ENCODE peak calls at places on chromosome 9, in four cellular contexts. Q, P, V and B are unnamed samples. For H3K4me1, the result is how much of the 10 kb centered on the place peaks cover.

GRCh38 chr9:121684381-121685145 is 33.1 kb downstream of the DAB2IP start:
- DNase-seq in Q (peak), P (peak), V (peak), B (peak)

GRCh38 chr9:36813149-36813548 is 220.9 kb downstream of the PAX5 start:
- DNase-seq in Q (no peak), P (no peak), V (no peak), B (no peak)

GRCh38 chr9:38026021-38026809 is 42.8 kb downstream of the SHB start:
- DNase-seq in Q (peak), P (peak), V (no peak), B (peak)

GRCh38 chr9:116234091-116234490 is 80.5 kb downstream of the PAPPA start:
- DNase-seq in Q (peak), P (peak), V (no peak), B (no peak)

GRCh38 chr9:90308746-90309145 is 333.9 kb downstream of the DIRAS2 start:
- DNase-seq in Q (no peak), P (no peak), V (no peak), B (no peak)

GRCh38 chr9:33480094-33480493 is 6.4 kb upstream of the NOL6 start:
- DNase-seq in Q (no peak), P (no peak), V (no peak), B (no peak)

GRCh38 chr9:122498883-122499288 is 11.7 kb upstream of the OR1J2 start:
- DNase-seq in Q (peak), P (peak), V (no peak), B (peak)

GRCh38 chr9:135310134-135310533 is 169.4 kb upstream of the PPP1R26 start:
- DNase-seq in Q (peak), P (no peak), V (no peak), B (no peak)

GRCh38 chr9:120473626-120474025 is 106.3 kb downstream of the CDK5RAP2 start:
- DNase-seq in Q (no peak), P (no peak), V (no peak), B (no peak)

GRCh38 chr9:18485691-18486090 is 11.7 kb downstream of the ADAMTSL1 start:
- DNase-seq in Q (no peak), P (no peak), V (no peak), B (no peak)

GRCh38 chr9:34588671-34589370 is 703 bp downstream of the CNTFR start:
- DNase-seq in Q (no peak), P (no peak), V (no peak), B (peak)

GRCh38 chr9:69131682-69132081 is 42.4 kb upstream of the TJP2 start:
- DNase-seq in Q (no peak), P (peak), V (no peak), B (no peak)

GRCh38 chr9:129863059-129863690 is 27.9 kb downstream of the USP20 start:
- DNase-seq in Q (no peak), P (no peak), V (peak), B (no peak)

GRCh38 chr9:19379697-19380046 is 364 bp downstream of the RPS6 start:
- DNase-seq in Q (no peak), P (no peak), V (peak), B (peak)

GRCh38 chr9:136467766-136468165 is 15.1 kb downstream of the SEC16A start:
- DNase-seq in Q (no peak), P (no peak), V (no peak), B (no peak)

GRCh38 chr9:136463578-136463977 is 19.3 kb downstream of the SEC16A start:
- DNase-seq in Q (no peak), P (no peak), V (no peak), B (no peak)

GRCh38 chr9:136466155-136466541 is 16.7 kb downstream of the SEC16A start:
- DNase-seq in Q (no peak), P (no peak), V (no peak), B (no peak)

GRCh38 chr9:136464241-136464640 is 18.6 kb downstream of the SEC16A start:
- DNase-seq in Q (no peak), P (no peak), V (no peak), B (no peak)

DNA sequence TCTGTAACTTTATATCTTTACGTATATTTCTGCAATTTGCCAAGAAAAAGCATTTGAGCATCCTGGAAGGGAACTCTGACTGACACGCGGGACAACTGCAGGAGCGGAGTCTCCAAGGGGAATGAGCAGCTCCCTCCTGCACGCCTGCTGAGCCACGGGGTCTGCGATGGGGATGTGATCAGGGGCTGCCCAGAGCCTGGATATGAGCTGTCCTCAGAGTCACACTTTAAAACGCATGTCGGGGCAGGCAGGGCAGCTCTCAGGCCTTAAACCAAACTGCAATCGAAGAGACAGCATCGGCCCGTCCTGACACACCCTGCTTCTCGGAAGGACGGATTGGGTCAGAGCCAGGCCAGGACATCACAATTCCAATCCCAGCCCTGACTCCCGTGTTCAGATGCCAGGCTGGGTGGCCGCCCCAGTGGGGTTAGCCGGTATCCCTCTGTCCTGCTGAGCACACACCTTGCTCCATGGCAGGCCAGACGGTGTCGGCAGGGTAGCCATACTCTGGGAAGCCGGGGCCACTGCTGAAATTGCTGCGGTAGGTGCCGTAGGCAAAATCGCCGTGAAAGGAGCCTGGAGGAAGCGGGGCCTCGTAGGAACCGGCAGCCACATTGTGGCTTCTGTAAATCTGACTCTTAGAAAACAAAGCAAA is 17.2 kb downstream of the SEC16A start:
- DNase-seq in Q (no peak), P (no peak), V (no peak), B (no peak)
- H3K4me3 ChIP-seq in Q (no peak), P (no peak), V (no peak), B (no peak)

GRCh38 chr9:88272986-88273385 is 115.3 kb upstream of the SPIN1 start:
- DNase-seq in Q (peak), P (peak), V (no peak), B (peak)
- H3K4me1 ChIP-seq in Q (under half), P (under half), V (under half), B (under half)

GRCh38 chr9:582775-583174 is 258.7 kb upstream of the DMRT1 start:
- DNase-seq in Q (no peak), P (no peak), V (no peak), B (no peak)
- H3K27ac ChIP-seq in Q (no peak), P (no peak), V (no peak), B (no peak)

GRCh38 chr9:93066978-93067603 is 8.6 kb downstream of the SUSD3 start:
- DNase-seq in Q (no peak), P (no peak), V (no peak), B (no peak)
- H3K4me3 ChIP-seq in Q (no peak), P (no peak), V (no peak), B (no peak)

GRCh38 chr9:96085536-96086143 is 210.1 kb downstream of the ERCC6L2 start:
- DNase-seq in Q (no peak), P (no peak), V (no peak), B (no peak)
- H3K4me1 ChIP-seq in Q (under half), P (half or more), V (under half), B (under half)

GRCh38 chr9:106893088-106893487 is 30.1 kb downstream of the ZNF462 start:
- DNase-seq in Q (no peak), P (peak), V (no peak), B (no peak)

GRCh38 chr9:106888992-106889631 is 26.1 kb downstream of the ZNF462 start:
- DNase-seq in Q (no peak), P (no peak), V (no peak), B (peak)

GRCh38 chr9:106891286-106891685 is 28.3 kb downstream of the ZNF462 start:
- DNase-seq in Q (no peak), P (no peak), V (no peak), B (peak)

GRCh38 chr9:106890621-106891020 is 27.7 kb downstream of the ZNF462 start:
- DNase-seq in Q (no peak), P (no peak), V (no peak), B (no peak)

GRCh38 chr9:106892632-106893031 is 29.7 kb downstream of the ZNF462 start:
- DNase-seq in Q (peak), P (peak), V (peak), B (peak)
- H3K27ac ChIP-seq in Q (peak), P (peak), V (peak), B (peak)

GRCh38 chr9:99818439-99818992 is 3.2 kb upstream of the NR4A3 start:
- DNase-seq in Q (peak), P (no peak), V (no peak), B (peak)

GRCh38 chr9:99819123-99819483 is 2.6 kb upstream of the NR4A3 start:
- DNase-seq in Q (no peak), P (no peak), V (no peak), B (no peak)

GRCh38 chr9:99814359-99814758 is 7.3 kb upstream of the NR4A3 start:
- DNase-seq in Q (no peak), P (no peak), V (no peak), B (no peak)

GRCh38 chr9:99813739-99814138 is 7.9 kb upstream of the NR4A3 start:
- DNase-seq in Q (no peak), P (no peak), V (no peak), B (peak)

GRCh38 chr9:99816392-99816791 is 5.3 kb upstream of the NR4A3 start:
- DNase-seq in Q (no peak), P (no peak), V (no peak), B (no peak)
- H3K4me3 ChIP-seq in Q (no peak), P (no peak), V (no peak), B (no peak)